ENCODE peak calls at places on chromosomes 6 and 20, in five cellular contexts. J, F, C, V and X are unnamed samples.

GRCh38 chr6:106927531-106928398 is 46.8 kb downstream of the CD24 start:
- DNase-seq in J (peak; percentile 35), F (no peak), C (peak; percentile 14), V (peak; percentile 57), X (no peak)

GRCh38 chr6:107822154-107823046 is 1.7 kb downstream of the SCML4 start:
- DNase-seq in J (no peak), F (no peak), C (no peak), V (no peak), X (no peak)

GRCh38 chr6:83708546-83708969 is 343 bp downstream of the SNAP91 start:
- DNase-seq in J (no peak), F (no peak), C (no peak), V (no peak), X (no peak)

GRCh38 chr6:133890941-133891813 is 2.3 kb downstream of the TCF21 start:
- DNase-seq in J (peak; percentile 55), F (peak; percentile 70), C (peak; percentile 48), V (peak; percentile 29), X (no peak)

GRCh38 chr6:99331531-99331930 is 17.9 kb downstream of the FAXC start:
- DNase-seq in J (no peak), F (no peak), C (no peak), V (no peak), X (no peak)

GRCh38 chr6:159935633-159936032 is 33.2 kb upstream of the IGF2R start:
- DNase-seq in J (no peak), F (no peak), C (no peak), V (no peak), X (no peak)

GRCh38 chr20:41476013-41476441 is 109.4 kb upstream of the EMILIN3 start:
- DNase-seq in J (peak; percentile 31), F (peak; percentile 34), C (peak; percentile 42), V (peak; percentile 45), X (peak; percentile 40)

GRCh38 chr6:49541210-49541724 is 9.2 kb upstream of the C6orf141 start:
- DNase-seq in J (no peak), F (no peak), C (peak; percentile 83), V (no peak), X (no peak)

GRCh38 chr20:58677808-58678207 is 14.8 kb upstream of the NPEPL1 start:
- DNase-seq in J (no peak), F (no peak), C (no peak), V (no peak), X (no peak)

GRCh38 chr20:58553841-58554240 is 38.6 kb upstream of the APCDD1L start:
- DNase-seq in J (peak; percentile 54), F (peak; percentile 57), C (no peak), V (no peak), X (no peak)

GRCh38 chr6:136319732-136320131 is 30.1 kb upstream of the BCLAF1 start:
- DNase-seq in J (no peak), F (no peak), C (no peak), V (no peak), X (no peak)

GRCh38 chr6:9789201-9789600 is 625.7 kb downstream of the TFAP2A start:
- DNase-seq in J (no peak), F (no peak), C (no peak), V (no peak), X (no peak)

GRCh38 chr20:36062799-36063198 is 91.7 kb upstream of the EPB41L1 start:
- DNase-seq in J (no peak), F (no peak), C (peak; percentile 44), V (no peak), X (no peak)

GRCh38 chr6:38364775-38365174 is 275.0 kb downstream of the BTBD9 start:
- DNase-seq in J (no peak), F (no peak), C (no peak), V (no peak), X (no peak)

GRCh38 chr6:161111256-161111655 is 119.7 kb downstream of the MAP3K4 start:
- DNase-seq in J (no peak), F (no peak), C (no peak), V (no peak), X (no peak)

GRCh38 chr6:131130546-131130925 is 4.7 kb upstream of the AKAP7 start:
- DNase-seq in J (no peak), F (no peak), C (no peak), V (no peak), X (no peak)

GRCh38 chr6:33761922-33762629 is 15.4 kb upstream of the IP6K3 start:
- DNase-seq in J (peak; percentile 94), F (no peak), C (peak; percentile 59), V (peak; percentile 73), X (no peak)

GRCh38 chr20:23584434-23585199 is 16.3 kb upstream of the CST9L start:
- DNase-seq in J (no peak), F (no peak), C (no peak), V (no peak), X (no peak)

GRCh38 chr6:133092199-133092598 is 149.0 kb upstream of the EYA4 start:
- DNase-seq in J (no peak), F (no peak), C (no peak), V (no peak), X (no peak)

GRCh38 chr6:26122005-26122388 is 34.8 kb downstream of the HFE start:
- DNase-seq in J (no peak), F (no peak), C (peak; percentile 24), V (no peak), X (no peak)

GRCh38 chr6:21208114-21208795 is 385.3 kb upstream of the SOX4 start:
- DNase-seq in J (no peak), F (no peak), C (no peak), V (no peak), X (no peak)

GRCh38 chr6:42142118-42142835 is at the start of gene C6orf132:
- DNase-seq in J (peak; percentile 44), F (peak; percentile 36), C (no peak), V (peak; percentile 91), X (no peak)

GRCh38 chr20:32457476-32457986 is 99.4 kb downstream of the ASXL1 start:
- DNase-seq in J (peak; percentile 83), F (peak; percentile 73), C (peak; percentile 82), V (peak; percentile 68), X (no peak)

GRCh38 chr6:73452107-73452461 is at the start of gene CGAS:
- DNase-seq in J (peak; percentile 87), F (peak; percentile 58), C (peak; percentile 80), V (peak; percentile 74), X (peak; percentile 59)

GRCh38 chr6:11835065-11835464 is 56.5 kb upstream of the ADTRP start:
- DNase-seq in J (peak; percentile 32), F (no peak), C (no peak), V (no peak), X (no peak)

GRCh38 chr6:11139051-11139960 is 27.8 kb upstream of the ERVFRD-1 start:
- DNase-seq in J (no peak), F (no peak), C (no peak), V (no peak), X (no peak)

GRCh38 chr6:142633317-142633716 is 311.7 kb downstream of the HIVEP2 start:
- DNase-seq in J (no peak), F (no peak), C (no peak), V (no peak), X (no peak)

GRCh38 chr6:152124432-152125074 is 317.1 kb downstream of the ESR1 start:
- DNase-seq in J (no peak), F (no peak), C (peak; percentile 56), V (no peak), X (no peak)

GRCh38 chr6:105300090-105300489 is 102.8 kb downstream of the PREP start:
- DNase-seq in J (no peak), F (no peak), C (no peak), V (no peak), X (no peak)

GRCh38 chr6:105304366-105304765 is 98.5 kb downstream of the PREP start:
- DNase-seq in J (no peak), F (no peak), C (no peak), V (no peak), X (no peak)

GRCh38 chr6:105301072-105301503 is 101.8 kb downstream of the PREP start:
- DNase-seq in J (peak; percentile 51), F (no peak), C (no peak), V (no peak), X (no peak)

GRCh38 chr6:105301756-105302616 is 100.9 kb downstream of the PREP start:
- DNase-seq in J (no peak), F (no peak), C (no peak), V (peak; percentile 83), X (no peak)

DNA sequence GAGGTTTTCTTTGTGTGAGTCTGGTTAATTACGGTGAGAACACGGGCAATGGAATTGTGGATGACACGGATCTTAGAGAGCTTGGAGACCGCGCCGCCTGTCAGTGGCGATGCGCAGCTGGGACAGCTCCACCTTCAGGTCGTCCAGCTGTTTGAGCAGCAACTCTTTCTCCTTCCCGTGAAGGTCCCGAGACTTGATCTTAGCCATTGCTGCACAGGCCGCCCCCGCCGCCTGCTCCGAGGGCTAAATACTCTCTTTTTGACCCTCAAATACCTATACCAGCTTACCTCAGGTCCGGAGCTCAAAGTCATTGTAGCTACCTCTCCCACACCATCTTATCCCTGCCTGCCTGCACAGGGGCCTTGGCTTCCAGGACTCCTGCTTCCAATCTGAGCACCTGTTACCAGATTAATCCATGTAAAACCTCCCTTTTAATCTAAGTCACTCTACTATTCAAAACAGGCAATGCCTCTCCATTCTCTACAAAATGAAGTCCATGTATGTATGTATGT is 100.2 kb downstream of the PREP start:
- DNase-seq in J (no peak), F (no peak), C (no peak), V (no peak), X (no peak)
- TF ChIP-seq CTCF in J (no peak), F (no peak), C (no peak), V (peak; percentile 15), X (no peak)

GRCh38 chr6:119342430-119342829 is 7.1 kb downstream of the MAN1A1 start:
- DNase-seq in J (no peak), F (no peak), C (no peak), V (no peak), X (no peak)
- H3K4me1 ChIP-seq in J (peaks cover 5% of the 10 kb centered on the region), F (peaks cover 5% of the 10 kb centered on the region), C (no peaks in the 10 kb centered on the region), V (peaks cover 95% of the 10 kb centered on the region), X (peaks cover 6% of the 10 kb centered on the region)

DNA sequence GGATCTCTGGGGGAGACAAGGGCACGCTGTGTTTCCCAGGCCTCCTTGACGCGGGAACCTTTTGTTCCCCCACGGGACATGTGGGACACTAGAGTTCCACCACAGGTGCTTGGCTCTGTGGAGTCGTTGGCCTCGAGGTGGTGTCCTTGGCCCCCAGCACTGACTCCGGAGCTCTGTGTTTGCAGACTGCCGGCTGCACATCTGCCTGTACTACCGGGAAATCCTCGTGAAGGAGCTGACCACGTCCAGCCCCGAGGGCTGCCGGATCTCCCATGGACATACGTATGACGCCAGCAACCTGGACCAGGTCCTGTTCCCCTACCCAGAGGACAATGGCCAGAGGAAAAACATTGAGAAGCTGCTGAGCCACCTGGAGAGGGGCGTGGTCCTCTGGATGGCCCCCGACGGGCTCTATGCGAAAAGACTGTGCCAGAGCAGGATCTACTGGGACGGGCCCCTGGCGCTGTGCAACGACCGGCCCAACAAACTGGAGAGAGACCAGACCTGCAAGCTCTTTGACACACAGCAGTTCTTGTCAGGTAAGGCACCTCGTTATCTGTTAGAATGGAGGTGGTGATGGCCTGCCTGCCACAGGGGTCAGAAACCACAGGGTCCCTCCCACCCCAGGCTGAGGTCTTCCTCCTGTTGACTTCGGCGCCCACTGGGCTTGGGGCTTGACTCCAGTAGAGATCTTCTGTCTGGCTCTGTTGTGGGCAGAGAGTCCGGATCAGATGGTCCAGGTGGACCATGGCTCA is 9.9 kb downstream of the IRF4 start:
- DNase-seq in J (no peak), F (no peak), C (no peak), V (no peak), X (no peak)
- TF ChIP-seq POLR2A in J (no peak), F (no peak), C (no peak), V (no peak), X (no peak)

DNA sequence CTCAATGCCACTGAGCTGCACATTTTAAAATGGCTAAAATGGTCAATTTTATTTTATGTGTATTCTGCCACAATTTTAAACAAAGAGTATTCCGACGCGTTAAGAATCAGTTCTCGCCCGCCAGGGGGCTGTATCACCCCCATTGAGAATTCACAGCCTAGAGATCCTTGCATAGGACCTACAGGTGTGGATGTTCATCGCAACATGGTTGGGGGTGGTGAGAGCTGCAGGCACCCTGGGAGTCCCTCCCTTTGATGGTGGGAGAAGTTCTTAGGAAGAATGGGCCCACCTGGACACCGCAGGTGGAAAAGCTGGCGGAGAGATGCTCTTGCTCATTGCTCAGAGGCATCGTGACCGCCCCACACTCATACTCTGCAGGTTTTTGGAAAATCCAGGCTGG is 63.5 kb downstream of the SLC2A10 start:
- DNase-seq in J (no peak), F (no peak), C (peak; percentile 20), V (no peak), X (no peak)
- TF ChIP-seq CTCF in J (no peak), F (no peak), C (peak; percentile 36), V (no peak), X (no peak)